ENCODE peak calls at places on chromosomes 5 and 9, in four cellular contexts. One of them, this sample, is unnamed.

GRCh38 chr9:89609426-89610006 is 4.7 kb downstream of the GADD45G start:
- DNase-seq in iPS-NIHi11: no peak
- DNase-seq in A549: no peak
- DNase-seq in colonic mucosa: no peak
- DNase-seq in this sample: no peak

GRCh38 chr5:1226839-1227238 is 1.7 kb downstream of the SLC6A18 start:
- DNase-seq in A549: no peak
- DNase-seq in iPS-NIHi11: no peak
- DNase-seq in colonic mucosa: no peak
- DNase-seq in this sample: no peak

GRCh38 chr5:181204561-181205401 is at the start of gene TRIM7:
- DNase-seq in colonic mucosa: peak
- DNase-seq in A549: peak
- DNase-seq in iPS-NIHi11: peak
- DNase-seq in this sample: peak

GRCh38 chr9:134778841-134779411 is 101.7 kb upstream of the FCN2 start:
- DNase-seq in iPS-NIHi11: peak
- DNase-seq in A549: peak
- DNase-seq in colonic mucosa: peak
- DNase-seq in this sample: peak

GRCh38 chr5:132083065-132083678 is 9.6 kb downstream of the CSF2 start:
- DNase-seq in A549: no peak
- DNase-seq in iPS-NIHi11: no peak
- DNase-seq in colonic mucosa: no peak
- DNase-seq in this sample: no peak

GRCh38 chr9:132562313-132562588 is 20.2 kb upstream of the BARHL1 start:
- DNase-seq in colonic mucosa: no peak
- DNase-seq in iPS-NIHi11: no peak
- DNase-seq in A549: no peak
- DNase-seq in this sample: no peak

GRCh38 chr5:4584982-4585381 is 555.1 kb upstream of the ADAMTS16 start:
- DNase-seq in A549: no peak
- DNase-seq in iPS-NIHi11: no peak
- DNase-seq in colonic mucosa: no peak
- DNase-seq in this sample: no peak

GRCh38 chr9:93022066-93022465 is 36.4 kb upstream of the SUSD3 start:
- DNase-seq in A549: no peak
- DNase-seq in iPS-NIHi11: no peak
- DNase-seq in colonic mucosa: no peak
- DNase-seq in this sample: peak

GRCh38 chr5:90506221-90506620 is 23.2 kb downstream of the LYSMD3 start:
- DNase-seq in colonic mucosa: no peak
- DNase-seq in iPS-NIHi11: no peak
- DNase-seq in A549: no peak
- DNase-seq in this sample: no peak

GRCh38 chr9:81526587-81526986 is 162.8 kb downstream of the TLE1 start:
- DNase-seq in colonic mucosa: no peak
- DNase-seq in A549: no peak
- DNase-seq in iPS-NIHi11: no peak
- DNase-seq in this sample: no peak

GRCh38 chr9:88996046-88997005 is 5.1 kb downstream of the S1PR3 start:
- DNase-seq in A549: no peak
- DNase-seq in iPS-NIHi11: no peak
- DNase-seq in colonic mucosa: no peak
- DNase-seq in this sample: no peak

GRCh38 chr5:88743231-88743879 is 139.6 kb downstream of the MEF2C start:
- DNase-seq in iPS-NIHi11: no peak
- DNase-seq in A549: peak
- DNase-seq in colonic mucosa: no peak
- DNase-seq in this sample: no peak

GRCh38 chr9:109568568-109569210 is 70.6 kb upstream of the PTPN3 start:
- DNase-seq in colonic mucosa: no peak
- DNase-seq in iPS-NIHi11: no peak
- DNase-seq in A549: no peak
- DNase-seq in this sample: no peak

GRCh38 chr5:129593525-129593924 is 133.4 kb downstream of the ADAMTS19 start:
- DNase-seq in A549: no peak
- DNase-seq in colonic mucosa: no peak
- DNase-seq in iPS-NIHi11: no peak
- DNase-seq in this sample: no peak

GRCh38 chr9:77910216-77910615 is 121.4 kb downstream of the GNAQ start:
- DNase-seq in A549: no peak
- DNase-seq in colonic mucosa: no peak
- DNase-seq in iPS-NIHi11: no peak
- DNase-seq in this sample: no peak

GRCh38 chr9:87595605-87596004 is 97.9 kb downstream of the DAPK1 start:
- DNase-seq in A549: no peak
- DNase-seq in iPS-NIHi11: no peak
- DNase-seq in colonic mucosa: no peak
- DNase-seq in this sample: no peak

GRCh38 chr9:124260769-124261603 is 3.2 kb downstream of the NEK6 start:
- DNase-seq in colonic mucosa: peak
- DNase-seq in iPS-NIHi11: no peak
- DNase-seq in A549: peak
- DNase-seq in this sample: peak

GRCh38 chr5:101440173-101440572 is 537.1 kb upstream of the ST8SIA4 start:
- DNase-seq in iPS-NIHi11: no peak
- DNase-seq in colonic mucosa: no peak
- DNase-seq in A549: no peak
- DNase-seq in this sample: no peak

GRCh38 chr5:110965773-110966581 is 105.5 kb upstream of the TSLP start:
- DNase-seq in iPS-NIHi11: no peak
- DNase-seq in A549: no peak
- DNase-seq in colonic mucosa: no peak
- DNase-seq in this sample: no peak

GRCh38 chr5:175382171-175382570 is 61.8 kb downstream of the DRD1 start:
- DNase-seq in colonic mucosa: no peak
- DNase-seq in A549: no peak
- DNase-seq in iPS-NIHi11: no peak
- DNase-seq in this sample: no peak

GRCh38 chr9:89442501-89442978 is 55.4 kb downstream of the SEMA4D start:
- DNase-seq in A549: no peak
- DNase-seq in colonic mucosa: no peak
- DNase-seq in iPS-NIHi11: no peak
- DNase-seq in this sample: peak

GRCh38 chr5:123876265-123876790 is 364.4 kb downstream of the CSNK1G3 start:
- DNase-seq in colonic mucosa: no peak
- DNase-seq in A549: no peak
- DNase-seq in iPS-NIHi11: no peak
- DNase-seq in this sample: no peak

GRCh38 chr9:100340224-100340623 is 12.5 kb downstream of the TEX10 start:
- DNase-seq in colonic mucosa: no peak
- DNase-seq in A549: no peak
- DNase-seq in iPS-NIHi11: no peak
- DNase-seq in this sample: no peak

GRCh38 chr5:311963-312362 is 9.6 kb upstream of the AHRR start:
- DNase-seq in A549: no peak
- DNase-seq in iPS-NIHi11: no peak
- DNase-seq in colonic mucosa: no peak
- DNase-seq in this sample: peak

GRCh38 chr5:82719368-82719767 is 357.8 kb downstream of the TMEM167A start:
- DNase-seq in colonic mucosa: no peak
- DNase-seq in A549: no peak
- DNase-seq in iPS-NIHi11: no peak
- DNase-seq in this sample: no peak